ENCODE peak calls at places on chromosomes 12 and 14, in eight cellular contexts. One of them, this sample, is unnamed.

GRCh38 chr14:95620659-95621059 is 65.6 kb upstream of the TCL1B start:
- DNase-seq in mesenteric fat pad: no peak
- DNase-seq in lung microvascular endothelial cell: no peak
- DNase-seq in DMS53: peak; percentile 88
- DNase-seq in T-cell: no peak
- DNase-seq in NCI-H1092 treated with DMSO at 0.1 percent for 48 hours: peak; percentile 47
- DNase-seq in KBM-7: no peak
- DNase-seq in activated effector memory CD4-positive, alpha-beta T cell treated with Interleukin-2 at 50 U/mL for 16 hours: no peak
- DNase-seq in this sample: no peak

GRCh38 chr12:121170581-121171260 is 38.0 kb downstream of the P2RX7 start:
- DNase-seq in mesenteric fat pad: no peak
- DNase-seq in lung microvascular endothelial cell: peak; percentile 87
- DNase-seq in KBM-7: no peak
- DNase-seq in NCI-H1092 treated with DMSO at 0.1 percent for 48 hours: no peak
- DNase-seq in T-cell: no peak
- DNase-seq in DMS53: no peak
- DNase-seq in activated effector memory CD4-positive, alpha-beta T cell treated with Interleukin-2 at 50 U/mL for 16 hours: no peak
- DNase-seq in this sample: no peak

GRCh38 chr12:38424436-38424835 is 107.9 kb downstream of the ALG10B start:
- DNase-seq in T-cell: no peak
- DNase-seq in NCI-H1092 treated with DMSO at 0.1 percent for 48 hours: no peak
- DNase-seq in KBM-7: no peak
- DNase-seq in activated effector memory CD4-positive, alpha-beta T cell treated with Interleukin-2 at 50 U/mL for 16 hours: no peak
- DNase-seq in lung microvascular endothelial cell: no peak
- DNase-seq in DMS53: peak; percentile 4
- DNase-seq in mesenteric fat pad: no peak
- DNase-seq in this sample: no peak

GRCh38 chr12:100156731-100157426 is 14.2 kb upstream of the BLTP3B start:
- DNase-seq in lung microvascular endothelial cell: no peak
- DNase-seq in activated effector memory CD4-positive, alpha-beta T cell treated with Interleukin-2 at 50 U/mL for 16 hours: no peak
- DNase-seq in KBM-7: no peak
- DNase-seq in NCI-H1092 treated with DMSO at 0.1 percent for 48 hours: no peak
- DNase-seq in DMS53: no peak
- DNase-seq in mesenteric fat pad: no peak
- DNase-seq in T-cell: no peak
- DNase-seq in this sample: no peak

GRCh38 chr12:49750027-49750977 is 8.9 kb downstream of the TMBIM6 start:
- DNase-seq in activated effector memory CD4-positive, alpha-beta T cell treated with Interleukin-2 at 50 U/mL for 16 hours: no peak
- DNase-seq in KBM-7: peak; percentile 20
- DNase-seq in DMS53: peak; percentile 26
- DNase-seq in lung microvascular endothelial cell: peak; percentile 42
- DNase-seq in T-cell: no peak
- DNase-seq in NCI-H1092 treated with DMSO at 0.1 percent for 48 hours: no peak
- DNase-seq in mesenteric fat pad: no peak
- DNase-seq in this sample: no peak

GRCh38 chr14:76133103-76133502 is 18.6 kb upstream of the GPATCH2L start:
- DNase-seq in NCI-H1092 treated with DMSO at 0.1 percent for 48 hours: no peak
- DNase-seq in lung microvascular endothelial cell: peak; percentile 35
- DNase-seq in mesenteric fat pad: peak; percentile 26
- DNase-seq in T-cell: no peak
- DNase-seq in DMS53: peak; percentile 3
- DNase-seq in activated effector memory CD4-positive, alpha-beta T cell treated with Interleukin-2 at 50 U/mL for 16 hours: no peak
- DNase-seq in KBM-7: peak; percentile 66
- DNase-seq in this sample: no peak

GRCh38 chr14:75982724-75983358 is 1.0 kb upstream of the TGFB3 start:
- DNase-seq in lung microvascular endothelial cell: peak; percentile 41
- DNase-seq in NCI-H1092 treated with DMSO at 0.1 percent for 48 hours: no peak
- DNase-seq in KBM-7: no peak
- DNase-seq in T-cell: no peak
- DNase-seq in mesenteric fat pad: no peak
- DNase-seq in activated effector memory CD4-positive, alpha-beta T cell treated with Interleukin-2 at 50 U/mL for 16 hours: no peak
- DNase-seq in DMS53: peak; percentile 74
- DNase-seq in this sample: peak; percentile 70

GRCh38 chr14:24806061-24806678 is 172.2 kb upstream of the GZMB start:
- DNase-seq in KBM-7: peak; percentile 53
- DNase-seq in T-cell: no peak
- DNase-seq in mesenteric fat pad: no peak
- DNase-seq in lung microvascular endothelial cell: peak; percentile 56
- DNase-seq in activated effector memory CD4-positive, alpha-beta T cell treated with Interleukin-2 at 50 U/mL for 16 hours: no peak
- DNase-seq in NCI-H1092 treated with DMSO at 0.1 percent for 48 hours: peak; percentile 40
- DNase-seq in DMS53: peak; percentile 82
- DNase-seq in this sample: no peak

GRCh38 chr14:56224179-56224578 is 106.0 kb downstream of the PELI2 start:
- DNase-seq in KBM-7: no peak
- DNase-seq in T-cell: no peak
- DNase-seq in activated effector memory CD4-positive, alpha-beta T cell treated with Interleukin-2 at 50 U/mL for 16 hours: no peak
- DNase-seq in DMS53: peak; percentile 55
- DNase-seq in mesenteric fat pad: no peak
- DNase-seq in lung microvascular endothelial cell: no peak
- DNase-seq in NCI-H1092 treated with DMSO at 0.1 percent for 48 hours: peak; percentile 34
- DNase-seq in this sample: no peak

GRCh38 chr12:104219361-104219892 is 3.8 kb downstream of the TXNRD1 start:
- DNase-seq in T-cell: no peak
- DNase-seq in NCI-H1092 treated with DMSO at 0.1 percent for 48 hours: no peak
- DNase-seq in lung microvascular endothelial cell: peak; percentile 97
- DNase-seq in DMS53: peak; percentile 95
- DNase-seq in KBM-7: peak; percentile 64
- DNase-seq in mesenteric fat pad: no peak
- DNase-seq in activated effector memory CD4-positive, alpha-beta T cell treated with Interleukin-2 at 50 U/mL for 16 hours: no peak
- DNase-seq in this sample: no peak

GRCh38 chr12:109510196-109510595 is 32.8 kb downstream of the UBE3B start:
- DNase-seq in mesenteric fat pad: no peak
- DNase-seq in NCI-H1092 treated with DMSO at 0.1 percent for 48 hours: no peak
- DNase-seq in DMS53: no peak
- DNase-seq in KBM-7: no peak
- DNase-seq in lung microvascular endothelial cell: no peak
- DNase-seq in T-cell: no peak
- DNase-seq in activated effector memory CD4-positive, alpha-beta T cell treated with Interleukin-2 at 50 U/mL for 16 hours: no peak
- DNase-seq in this sample: no peak

GRCh38 chr12:15608931-15609330 is 180.3 kb downstream of the EPS8 start:
- DNase-seq in T-cell: no peak
- DNase-seq in KBM-7: no peak
- DNase-seq in lung microvascular endothelial cell: no peak
- DNase-seq in mesenteric fat pad: no peak
- DNase-seq in NCI-H1092 treated with DMSO at 0.1 percent for 48 hours: no peak
- DNase-seq in activated effector memory CD4-positive, alpha-beta T cell treated with Interleukin-2 at 50 U/mL for 16 hours: no peak
- DNase-seq in DMS53: no peak
- DNase-seq in this sample: no peak

GRCh38 chr14:32259368-32260013 is 56.4 kb upstream of the RNU6-8 start:
- DNase-seq in mesenteric fat pad: no peak
- DNase-seq in T-cell: no peak
- DNase-seq in NCI-H1092 treated with DMSO at 0.1 percent for 48 hours: no peak
- DNase-seq in DMS53: peak; percentile 86
- DNase-seq in activated effector memory CD4-positive, alpha-beta T cell treated with Interleukin-2 at 50 U/mL for 16 hours: no peak
- DNase-seq in KBM-7: peak; percentile 49
- DNase-seq in lung microvascular endothelial cell: peak; percentile 68
- DNase-seq in this sample: no peak

GRCh38 chr12:120229583-120230325 is 28.8 kb upstream of the RPLP0 start:
- DNase-seq in lung microvascular endothelial cell: peak; percentile 58
- DNase-seq in mesenteric fat pad: no peak
- DNase-seq in NCI-H1092 treated with DMSO at 0.1 percent for 48 hours: no peak
- DNase-seq in T-cell: no peak
- DNase-seq in DMS53: peak; percentile 35
- DNase-seq in activated effector memory CD4-positive, alpha-beta T cell treated with Interleukin-2 at 50 U/mL for 16 hours: no peak
- DNase-seq in KBM-7: no peak
- DNase-seq in this sample: no peak

GRCh38 chr12:19120795-19121194 is 8.7 kb upstream of the PLEKHA5 start:
- DNase-seq in NCI-H1092 treated with DMSO at 0.1 percent for 48 hours: no peak
- DNase-seq in DMS53: peak; percentile 57
- DNase-seq in activated effector memory CD4-positive, alpha-beta T cell treated with Interleukin-2 at 50 U/mL for 16 hours: no peak
- DNase-seq in lung microvascular endothelial cell: peak; percentile 18
- DNase-seq in KBM-7: no peak
- DNase-seq in T-cell: no peak
- DNase-seq in mesenteric fat pad: no peak
- DNase-seq in this sample: no peak

GRCh38 chr14:74133833-74134481 is 49.2 kb downstream of the LIN52 start:
- DNase-seq in lung microvascular endothelial cell: no peak
- DNase-seq in T-cell: no peak
- DNase-seq in activated effector memory CD4-positive, alpha-beta T cell treated with Interleukin-2 at 50 U/mL for 16 hours: no peak
- DNase-seq in DMS53: peak; percentile 15
- DNase-seq in mesenteric fat pad: no peak
- DNase-seq in NCI-H1092 treated with DMSO at 0.1 percent for 48 hours: no peak
- DNase-seq in KBM-7: no peak
- DNase-seq in this sample: no peak

GRCh38 chr12:5264006-5264405 is 167.9 kb upstream of the NTF3 start:
- DNase-seq in activated effector memory CD4-positive, alpha-beta T cell treated with Interleukin-2 at 50 U/mL for 16 hours: no peak
- DNase-seq in DMS53: peak; percentile 82
- DNase-seq in T-cell: no peak
- DNase-seq in lung microvascular endothelial cell: no peak
- DNase-seq in mesenteric fat pad: no peak
- DNase-seq in KBM-7: no peak
- DNase-seq in NCI-H1092 treated with DMSO at 0.1 percent for 48 hours: no peak
- DNase-seq in this sample: no peak

GRCh38 chr12:30927210-30927576 is 645 bp downstream of the TSPAN11 start:
- DNase-seq in DMS53: no peak
- DNase-seq in T-cell: no peak
- DNase-seq in KBM-7: no peak
- DNase-seq in lung microvascular endothelial cell: no peak
- DNase-seq in mesenteric fat pad: no peak
- DNase-seq in activated effector memory CD4-positive, alpha-beta T cell treated with Interleukin-2 at 50 U/mL for 16 hours: no peak
- DNase-seq in NCI-H1092 treated with DMSO at 0.1 percent for 48 hours: no peak
- DNase-seq in this sample: no peak

GRCh38 chr12:5260086-5260485 is 171.8 kb upstream of the NTF3 start:
- DNase-seq in activated effector memory CD4-positive, alpha-beta T cell treated with Interleukin-2 at 50 U/mL for 16 hours: no peak
- DNase-seq in KBM-7: no peak
- DNase-seq in T-cell: no peak
- DNase-seq in DMS53: no peak
- DNase-seq in mesenteric fat pad: no peak
- DNase-seq in NCI-H1092 treated with DMSO at 0.1 percent for 48 hours: no peak
- DNase-seq in lung microvascular endothelial cell: no peak
- DNase-seq in this sample: no peak

GRCh38 chr12:48977290-48978281 is 536 bp upstream of the WNT1 start:
- DNase-seq in lung microvascular endothelial cell: peak; percentile 55
- DNase-seq in DMS53: peak; percentile 70
- DNase-seq in activated effector memory CD4-positive, alpha-beta T cell treated with Interleukin-2 at 50 U/mL for 16 hours: peak; percentile 65
- DNase-seq in KBM-7: peak; percentile 51
- DNase-seq in mesenteric fat pad: no peak
- DNase-seq in NCI-H1092 treated with DMSO at 0.1 percent for 48 hours: no peak
- DNase-seq in T-cell: peak; percentile 79
- DNase-seq in this sample: no peak

GRCh38 chr12:67173258-67173657 is 95.9 kb upstream of the CAND1 start:
- DNase-seq in lung microvascular endothelial cell: no peak
- DNase-seq in NCI-H1092 treated with DMSO at 0.1 percent for 48 hours: no peak
- DNase-seq in DMS53: no peak
- DNase-seq in mesenteric fat pad: no peak
- DNase-seq in KBM-7: no peak
- DNase-seq in T-cell: no peak
- DNase-seq in activated effector memory CD4-positive, alpha-beta T cell treated with Interleukin-2 at 50 U/mL for 16 hours: no peak
- DNase-seq in this sample: no peak

GRCh38 chr14:51823706-51824105 is 36.7 kb upstream of the GNG2 start:
- DNase-seq in mesenteric fat pad: no peak
- DNase-seq in KBM-7: no peak
- DNase-seq in T-cell: no peak
- DNase-seq in NCI-H1092 treated with DMSO at 0.1 percent for 48 hours: no peak
- DNase-seq in lung microvascular endothelial cell: no peak
- DNase-seq in DMS53: no peak
- DNase-seq in activated effector memory CD4-positive, alpha-beta T cell treated with Interleukin-2 at 50 U/mL for 16 hours: no peak
- DNase-seq in this sample: no peak

GRCh38 chr12:18462437-18462836 is 201.1 kb downstream of the PIK3C2G start:
- DNase-seq in KBM-7: no peak
- DNase-seq in T-cell: no peak
- DNase-seq in mesenteric fat pad: no peak
- DNase-seq in activated effector memory CD4-positive, alpha-beta T cell treated with Interleukin-2 at 50 U/mL for 16 hours: no peak
- DNase-seq in NCI-H1092 treated with DMSO at 0.1 percent for 48 hours: no peak
- DNase-seq in lung microvascular endothelial cell: no peak
- DNase-seq in DMS53: no peak
- DNase-seq in this sample: no peak

GRCh38 chr14:56092761-56093160 is 25.4 kb upstream of the PELI2 start:
- DNase-seq in DMS53: no peak
- DNase-seq in mesenteric fat pad: no peak
- DNase-seq in activated effector memory CD4-positive, alpha-beta T cell treated with Interleukin-2 at 50 U/mL for 16 hours: no peak
- DNase-seq in T-cell: no peak
- DNase-seq in NCI-H1092 treated with DMSO at 0.1 percent for 48 hours: no peak
- DNase-seq in KBM-7: no peak
- DNase-seq in lung microvascular endothelial cell: peak; percentile 5
- DNase-seq in this sample: no peak

This sample was measured in anterior cingulate cortex.